ENCODE peak calls at places on chromosome 3, in six cellular contexts. B is AG04450, T is upper lobe of left lung, O is psoas muscle, Q is neural crest cell, L is colonic mucosa. Z is an unnamed sample.

GRCh38 chr3:160401301-160402095 is 2.0 kb downstream of the SMC4 start:
- DNase-seq in L (peak; percentile 37), T (peak; percentile 47), Q (no peak), O (no peak), B (peak; percentile 55), Z (no peak)

GRCh38 chr3:173275740-173276139 is 121.8 kb upstream of the NLGN1 start:
- DNase-seq in B (no peak), L (no peak), T (no peak), Q (no peak), O (no peak), Z (no peak)

GRCh38 chr3:149654188-149654601 is 3.6 kb downstream of the WWTR1 start:
- DNase-seq in B (no peak), T (no peak), Q (no peak), L (no peak), O (no peak), Z (no peak)

GRCh38 chr3:146468234-146468931 is 978 bp downstream of the PLSCR2 start:
- DNase-seq in Q (no peak), B (no peak), T (no peak), L (peak; percentile 50), O (no peak), Z (no peak)

GRCh38 chr3:169298247-169298992 is 365.1 kb downstream of the MECOM start:
- DNase-seq in T (no peak), L (peak; percentile 34), Q (no peak), O (no peak), B (no peak), Z (no peak)

GRCh38 chr3:46406786-46407611 is at the start of the genes CCR5AS and CCRL2:
- DNase-seq in B (no peak), L (peak; percentile 91), T (peak; percentile 87), Q (no peak), O (peak; percentile 68), Z (no peak)

GRCh38 chr3:110677506-110677905 is 394.1 kb upstream of the NECTIN3 start:
- DNase-seq in Q (no peak), T (no peak), L (no peak), O (no peak), B (no peak), Z (no peak)

GRCh38 chr3:197599089-197599765 is 43.5 kb upstream of the BDH1 start:
- DNase-seq in L (peak; percentile 87), Q (peak; percentile 79), B (peak; percentile 44), T (peak; percentile 70), O (peak; percentile 78), Z (peak; percentile 40)

GRCh38 chr3:129003578-129004112 is 2.5 kb downstream of the EFCC1 start:
- DNase-seq in T (peak; percentile 67), O (no peak), Q (no peak), B (no peak), L (peak; percentile 74), Z (no peak)

GRCh38 chr3:62502315-62503300 is 129.3 kb upstream of the FEZF2 start:
- DNase-seq in T (no peak), L (no peak), Q (no peak), O (no peak), B (no peak), Z (no peak)

GRCh38 chr3:33128706-33129105 is 14.9 kb downstream of the CRTAP start:
- DNase-seq in L (no peak), T (no peak), O (no peak), B (no peak), Q (no peak), Z (no peak)

GRCh38 chr3:52670621-52671521 is 14.8 kb downstream of the PBRM1 start:
- DNase-seq in L (no peak), O (no peak), Q (no peak), B (peak; percentile 99), T (peak; percentile 39), Z (no peak)

GRCh38 chr3:159775372-159775961 is 213.2 kb upstream of the IL12A start:
- DNase-seq in L (no peak), B (peak; percentile 71), Q (no peak), O (no peak), T (no peak), Z (no peak)

GRCh38 chr3:113534365-113534764 is 2.0 kb downstream of the SIDT1 start:
- DNase-seq in O (no peak), T (no peak), B (no peak), Q (no peak), L (no peak), Z (no peak)

GRCh38 chr3:46938118-46938517 is 38.4 kb downstream of the CCDC12 start:
- DNase-seq in O (no peak), T (no peak), Q (no peak), B (no peak), L (no peak), Z (no peak)

GRCh38 chr3:35908366-35909232 is 269.3 kb downstream of the ARPP21 start:
- DNase-seq in Q (peak; percentile 77), T (peak; percentile 38), L (peak; percentile 48), O (peak; percentile 65), B (peak; percentile 29), Z (peak; percentile 59)

GRCh38 chr3:14672588-14672987 is 2.4 kb upstream of the C3orf20 start:
- DNase-seq in B (no peak), O (no peak), L (no peak), T (no peak), Q (no peak), Z (no peak)

GRCh38 chr3:196399485-196399945 is 32.7 kb downstream of the UBXN7 start:
- DNase-seq in O (no peak), Q (no peak), B (no peak), L (no peak), T (no peak), Z (no peak)

GRCh38 chr3:195884691-195885035 is 23.7 kb downstream of the TNK2 start:
- DNase-seq in B (no peak), Q (no peak), L (no peak), T (no peak), O (no peak), Z (no peak)

GRCh38 chr3:161914703-161915102 is 418.1 kb downstream of the OTOL1 start:
- DNase-seq in T (no peak), Q (peak; percentile 35), O (peak; percentile 55), L (peak; percentile 19), B (peak; percentile 30), Z (peak; percentile 45)
- TF ChIP-seq CTCF in T (no peak), Q (peak; percentile 61), O (peak; percentile 63), L (no peak), B (peak; percentile 65), Z (no peak)

DNA sequence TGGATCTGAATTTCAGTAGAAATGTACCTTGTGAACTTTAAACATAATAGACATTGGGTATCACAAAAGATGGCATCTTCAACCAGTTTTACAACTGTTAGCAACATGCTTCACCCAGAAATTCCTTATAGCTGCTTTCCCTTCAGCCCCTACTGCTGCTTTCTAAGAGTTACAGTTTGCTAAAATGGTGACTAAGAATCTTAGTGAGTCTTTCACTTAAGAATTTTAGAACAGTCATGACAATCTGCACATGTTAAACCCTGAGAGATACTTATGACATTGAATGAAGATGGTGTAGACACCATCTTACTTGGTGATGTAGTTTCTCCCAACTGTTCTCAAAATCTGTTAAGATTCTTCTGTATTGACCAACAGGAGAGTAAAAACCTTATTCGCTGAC is 129.7 kb upstream of the UBE2E1 start:
- DNase-seq in L (no peak), T (no peak), O (no peak), Q (no peak), B (no peak), Z (no peak)
- TF ChIP-seq CTCF in L (no peak), T (no peak), O (no peak), Q (no peak), B (peak; percentile 17), Z (no peak)

GRCh38 chr3:9861201-9861600 is 17.4 kb upstream of the RPUSD3 start:
- DNase-seq in Q (no peak), B (no peak), T (no peak), L (no peak), O (no peak), Z (no peak)

GRCh38 chr3:9861626-9862130 is 17.9 kb upstream of the RPUSD3 start:
- DNase-seq in B (no peak), O (no peak), L (no peak), T (no peak), Q (no peak), Z (no peak)

GRCh38 chr3:9859530-9860025 is 15.8 kb upstream of the RPUSD3 start:
- DNase-seq in Q (no peak), O (no peak), T (no peak), B (no peak), L (no peak), Z (no peak)

GRCh38 chr3:9866639-9867038 is 13.4 kb downstream of the CIDEC start:
- DNase-seq in B (no peak), O (no peak), T (peak; percentile 79), Q (no peak), L (no peak), Z (no peak)

DNA sequence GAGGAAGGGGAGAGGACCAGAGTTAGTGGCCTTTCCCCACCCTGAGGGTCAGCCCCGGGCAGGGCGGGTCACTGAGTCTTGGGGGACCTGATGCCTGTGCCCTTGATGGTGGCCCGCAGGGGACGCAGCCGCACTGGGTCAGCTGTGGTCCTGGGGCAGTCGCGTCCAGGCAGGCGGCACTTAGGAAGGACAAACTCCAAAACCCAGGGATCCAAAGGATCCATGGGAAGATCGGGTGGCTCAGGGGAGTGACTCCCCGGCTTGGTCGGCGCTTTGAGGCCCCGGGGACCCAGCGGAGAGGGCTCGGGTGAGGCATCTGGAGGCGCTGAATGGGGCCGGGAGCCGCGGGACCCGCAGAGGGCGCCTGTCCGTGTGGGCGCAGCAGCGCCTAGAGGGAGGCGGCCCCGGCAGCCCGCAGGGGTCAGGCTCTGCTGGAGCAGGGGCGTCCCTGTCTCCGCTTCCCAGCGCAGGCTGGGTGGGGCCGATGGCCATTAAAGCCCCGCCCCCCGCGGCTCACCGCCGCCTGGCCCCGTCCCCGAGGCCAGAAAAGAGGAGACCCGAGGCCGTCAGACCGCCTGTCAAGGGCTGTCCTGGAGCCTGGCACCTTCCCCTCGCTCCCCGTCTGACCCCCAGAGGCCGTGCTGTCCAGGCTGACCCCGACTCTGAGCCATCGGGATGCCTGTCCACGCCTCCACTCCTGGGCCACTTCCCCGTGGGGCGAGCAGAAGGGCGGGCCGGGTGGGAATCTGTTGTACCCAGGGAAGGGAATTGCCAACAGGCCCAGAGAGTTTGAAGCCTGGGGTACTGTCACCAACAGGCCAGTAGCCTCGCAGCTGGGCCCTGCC is 17.4 kb downstream of the CIDEC start:
- DNase-seq in T (peak; percentile 59), Q (peak; percentile 63), B (no peak), O (peak; percentile 84), L (peak; percentile 54), Z (peak; percentile 48)
- TF ChIP-seq CTCF in T (peak; percentile 31), Q (peak; percentile 51), B (peak; percentile 36), O (peak; percentile 44), L (peak; percentile 44), Z (no peak)

GRCh38 chr3:71890356-71890931 is 105.5 kb upstream of the PROK2 start:
- DNase-seq in B (no peak), T (no peak), O (no peak), Q (no peak), L (no peak), Z (no peak)

GRCh38 chr3:71896751-71897150 is 111.8 kb upstream of the PROK2 start:
- DNase-seq in Q (no peak), T (no peak), L (no peak), O (no peak), B (no peak), Z (no peak)

GRCh38 chr3:71893702-71894479 is 108.9 kb upstream of the PROK2 start:
- DNase-seq in O (no peak), B (no peak), T (no peak), L (no peak), Q (no peak), Z (no peak)

GRCh38 chr3:71891483-71891882 is 106.5 kb upstream of the PROK2 start:
- DNase-seq in T (no peak), L (no peak), Q (no peak), O (no peak), B (no peak), Z (no peak)

DNA sequence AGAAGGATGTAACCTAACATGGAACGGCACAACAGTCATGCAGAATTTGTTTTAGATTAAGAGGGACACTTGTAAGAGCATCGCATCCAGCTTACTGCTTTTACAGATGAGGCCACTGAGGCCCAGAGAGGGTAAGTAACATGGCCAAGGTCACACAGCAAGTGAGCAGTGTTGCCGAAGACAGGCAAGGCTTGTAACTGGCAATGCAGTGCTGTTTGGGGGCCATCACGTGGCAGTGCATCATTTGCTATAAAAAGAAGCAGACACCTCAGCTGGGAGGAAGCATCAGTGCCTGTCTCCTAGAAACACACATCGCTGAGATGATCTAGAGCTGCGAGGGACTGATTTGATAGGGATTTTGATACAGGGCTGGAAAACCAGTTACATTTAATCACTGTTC is 108.2 kb upstream of the PROK2 start:
- DNase-seq in Q (no peak), L (no peak), O (no peak), T (no peak), B (no peak), Z (no peak)
- TF ChIP-seq CTCF in Q (no peak), L (no peak), O (no peak), T (no peak), B (no peak), Z (no peak)

Z was measured in mesothelial cell of epicardium.